ENCODE peak calls at places on chromosomes 1 and 21, in ten cellular contexts. I, A, S, G, R, X, F, O, H and D are unnamed samples.

GRCh38 chr1:99570486-99571089 is 75.3 kb upstream of the PALMD start:
- DNase-seq in I (no peak), A (no peak), S (no peak), G (no peak), R (no peak), X (no peak), F (no peak), O (no peak), H (no peak), D (no peak)

GRCh38 chr1:2968471-2968881 is 52.8 kb upstream of the ACTRT2 start:
- DNase-seq in I (no peak), A (no peak), S (no peak), G (no peak), R (no peak), X (no peak), F (no peak), O (no peak), H (peak; percentile 42), D (peak; percentile 3)

GRCh38 chr1:90936731-90937130 is 85.1 kb downstream of the ZNF644 start:
- DNase-seq in I (no peak), A (no peak), S (no peak), G (no peak), R (no peak), X (no peak), F (no peak), O (no peak), H (no peak), D (no peak)

GRCh38 chr1:118984086-118984989 is 3.8 kb downstream of the TBX15 start:
- DNase-seq in I (no peak), A (no peak), S (no peak), G (no peak), R (no peak), X (no peak), F (no peak), O (no peak), H (no peak), D (no peak)

GRCh38 chr1:164588388-164589341 is 29.7 kb downstream of the PBX1 start:
- DNase-seq in I (no peak), A (no peak), S (peak; percentile 66), G (no peak), R (no peak), X (no peak), F (peak; percentile 64), O (no peak), H (peak; percentile 72), D (peak; percentile 53)

GRCh38 chr1:196115641-196116040 is 492.6 kb downstream of the KCNT2 start:
- DNase-seq in I (no peak), A (no peak), S (no peak), G (no peak), R (peak; percentile 9), X (no peak), F (peak; percentile 49), O (no peak), H (no peak), D (no peak)

GRCh38 chr1:203743101-203743501 is 21.9 kb upstream of the LAX1 start:
- DNase-seq in I (no peak), A (no peak), S (no peak), G (no peak), R (no peak), X (no peak), F (peak; percentile 11), O (no peak), H (no peak), D (no peak)

GRCh38 chr1:212375986-212376385 is 38.7 kb downstream of the PACC1 start:
- DNase-seq in I (no peak), A (no peak), S (no peak), G (no peak), R (no peak), X (no peak), F (no peak), O (no peak), H (no peak), D (no peak)

GRCh38 chr21:17730782-17731181 is 88.4 kb downstream of the C21orf91 start:
- DNase-seq in I (peak; percentile 39), A (no peak), S (no peak), G (no peak), R (no peak), X (no peak), F (peak; percentile 27), O (no peak), H (no peak), D (no peak)

GRCh38 chr1:1627842-1628655 is 3.9 kb upstream of the MMP23B start:
- DNase-seq in I (no peak), A (no peak), S (no peak), G (no peak), R (no peak), X (no peak), F (no peak), O (peak; percentile 1), H (peak; percentile 66), D (peak; percentile 67)

GRCh38 chr1:203151362-203152157 is 24.0 kb downstream of the ADORA1 start:
- DNase-seq in I (no peak), A (no peak), S (no peak), G (no peak), R (peak; percentile 33), X (no peak), F (no peak), O (no peak), H (no peak), D (no peak)

GRCh38 chr1:235954306-235955283 is 87.9 kb upstream of the LYST start:
- DNase-seq in I (no peak), A (no peak), S (no peak), G (peak; percentile 12), R (peak; percentile 93), X (no peak), F (peak; percentile 35), O (peak; percentile 85), H (peak; percentile 80), D (peak; percentile 85)

GRCh38 chr1:77416692-77417450 is 135.1 kb downstream of the AK5 start:
- DNase-seq in I (no peak), A (no peak), S (peak; percentile 28), G (no peak), R (peak; percentile 79), X (no peak), F (peak; percentile 58), O (peak; percentile 17), H (no peak), D (no peak)

GRCh38 chr1:1291023-1291528 is 10.8 kb downstream of the SCNN1D start:
- DNase-seq in I (no peak), A (no peak), S (no peak), G (no peak), R (peak; percentile 68), X (no peak), F (no peak), O (no peak), H (no peak), D (peak; percentile 42)

GRCh38 chr1:151924691-151925587 is 15.6 kb upstream of the THEM4 start:
- DNase-seq in I (no peak), A (no peak), S (no peak), G (no peak), R (no peak), X (no peak), F (no peak), O (no peak), H (no peak), D (no peak)

GRCh38 chr1:40344597-40344996 is 27.5 kb upstream of the COL9A2 start:
- DNase-seq in I (no peak), A (no peak), S (no peak), G (peak; percentile 20), R (no peak), X (peak; percentile 35), F (peak; percentile 65), O (peak; percentile 45), H (peak; percentile 77), D (peak; percentile 35)

GRCh38 chr1:207833381-207833780 is 77.5 kb downstream of the CD34 start:
- DNase-seq in I (no peak), A (no peak), S (no peak), G (no peak), R (no peak), X (no peak), F (no peak), O (no peak), H (no peak), D (peak; percentile 1)

GRCh38 chr21:42552407-42553336 is 39.0 kb downstream of the SLC37A1 start:
- DNase-seq in I (no peak), A (no peak), S (no peak), G (no peak), R (no peak), X (no peak), F (no peak), O (no peak), H (peak; percentile 28), D (no peak)

GRCh38 chr1:34925730-34926129 is 3.7 kb downstream of the DLGAP3 start:
- DNase-seq in I (no peak), A (no peak), S (no peak), G (no peak), R (no peak), X (no peak), F (no peak), O (no peak), H (no peak), D (no peak)

GRCh38 chr1:1040004-1040991 is 20.4 kb downstream of the AGRN start:
- DNase-seq in I (no peak), A (peak; percentile 57), S (peak; percentile 97), G (peak; percentile 56), R (peak; percentile 96), X (peak; percentile 65), F (peak; percentile 72), O (peak; percentile 88), H (peak; percentile 88), D (peak; percentile 88)

GRCh38 chr1:28955930-28956552 is 41.7 kb downstream of the EPB41 start:
- DNase-seq in I (no peak), A (no peak), S (no peak), G (no peak), R (peak; percentile 90), X (no peak), F (peak; percentile 9), O (no peak), H (no peak), D (no peak)

GRCh38 chr21:38498057-38498833 is at the start of gene ERG:
- DNase-seq in I (no peak), A (no peak), S (no peak), G (no peak), R (no peak), X (no peak), F (no peak), O (no peak), H (no peak), D (no peak)

GRCh38 chr1:6317101-6317760 is 56.3 kb upstream of the GPR153 start:
- DNase-seq in I (peak; percentile 20), A (no peak), S (no peak), G (no peak), R (no peak), X (no peak), F (peak; percentile 53), O (no peak), H (no peak), D (no peak)

GRCh38 chr1:207713529-207713928 is 38.3 kb upstream of the CD46 start:
- DNase-seq in I (no peak), A (no peak), S (no peak), G (no peak), R (no peak), X (no peak), F (no peak), O (no peak), H (no peak), D (no peak)

GRCh38 chr1:227059076-227059475 is 119.0 kb downstream of the COQ8A start:
- DNase-seq in I (no peak), A (no peak), S (no peak), G (no peak), R (peak; percentile 53), X (no peak), F (no peak), O (no peak), H (no peak), D (no peak)

GRCh38 chr1:85623061-85623471 is 42.5 kb downstream of the CCN1 start:
- DNase-seq in I (peak; percentile 71), A (no peak), S (no peak), G (no peak), R (peak; percentile 51), X (peak; percentile 32), F (peak; percentile 95), O (no peak), H (no peak), D (no peak)

GRCh38 chr1:7515896-7516295 is 255.2 kb upstream of the VAMP3 start:
- DNase-seq in I (no peak), A (no peak), S (no peak), G (no peak), R (no peak), X (no peak), F (no peak), O (no peak), H (no peak), D (no peak)

GRCh38 chr1:244140420-244140819 is 89.3 kb downstream of the ZBTB18 start:
- DNase-seq in I (no peak), A (no peak), S (no peak), G (no peak), R (no peak), X (no peak), F (no peak), O (no peak), H (no peak), D (no peak)